ENCODE peak calls at places on chromosomes 11 and 22, in seven cellular contexts. X is caudate nucleus; R is fibroblast of mammary gland; I is gastrocnemius medialis; T is effector memory CD8-positive, alpha-beta T cell; E is uterus; L is neuronal stem cell. N is an unnamed sample.

GRCh38 chr11:8015753-8016239 is 28.7 kb downstream of the EIF3F start:
- DNase-seq in X (no peak), R (no peak), I (no peak), T (no peak), E (no peak), L (no peak), N (peak)

GRCh38 chr22:28142361-28142801 is 223.3 kb upstream of the PITPNB start:
- DNase-seq in X (no peak), R (peak), I (peak), T (no peak), E (peak), L (no peak), N (peak)

GRCh38 chr11:62555464-62556092 is 9.0 kb upstream of the AHNAK start:
- DNase-seq in X (no peak), R (peak), I (no peak), T (peak), E (no peak), L (no peak), N (peak)

GRCh38 chr11:115616941-115617340 is 112.7 kb upstream of the CADM1 start:
- DNase-seq in X (no peak), R (peak), I (no peak), T (no peak), E (peak), L (no peak), N (no peak)

GRCh38 chr11:130219148-130219547 is 59.6 kb downstream of the ST14 start:
- DNase-seq in X (no peak), R (no peak), I (no peak), T (no peak), E (no peak), L (no peak), N (no peak)

GRCh38 chr11:58927393-58928081 is 11.8 kb upstream of the GLYATL1 start:
- DNase-seq in X (no peak), R (no peak), I (no peak), T (no peak), E (no peak), L (peak), N (peak)

GRCh38 chr22:42439821-42440674 is 7.8 kb upstream of the NFAM1 start:
- DNase-seq in X (no peak), R (peak), I (no peak), T (no peak), E (peak), L (no peak), N (peak)

GRCh38 chr22:39097098-39098020 is at the start of gene APOBEC3H:
- DNase-seq in X (no peak), R (no peak), I (no peak), T (no peak), E (peak), L (no peak), N (peak)

GRCh38 chr11:6794637-6795036 is 4.9 kb downstream of the OR6A2 start:
- DNase-seq in X (no peak), R (no peak), I (no peak), T (no peak), E (no peak), L (no peak), N (no peak)

GRCh38 chr22:43222281-43222680 is 35.3 kb upstream of the TTLL12 start:
- DNase-seq in X (no peak), R (no peak), I (peak), T (no peak), E (no peak), L (no peak), N (no peak)

GRCh38 chr11:24386551-24387404 is 110.1 kb upstream of the LUZP2 start:
- DNase-seq in X (no peak), R (peak), I (no peak), T (no peak), E (no peak), L (no peak), N (peak)

GRCh38 chr11:92269021-92269420 is 44.4 kb downstream of the FAT3 start:
- DNase-seq in X (no peak), R (peak), I (no peak), T (no peak), E (no peak), L (peak), N (peak)

GRCh38 chr11:125313271-125314222 is 149.0 kb downstream of the PKNOX2 start:
- DNase-seq in X (no peak), R (no peak), I (no peak), T (no peak), E (no peak), L (no peak), N (peak)

N was measured in cardiac fibroblast.